ENCODE peak calls at places on chromosomes 1 and 21, in nine cellular contexts. One of them, this sample, is unnamed.

GRCh38 chr1:184387871-184388670 is 1.2 kb downstream of the C1orf21 start:
- DNase-seq in breast epithelium: peak; percentile 40
- DNase-seq in thyroid gland: peak; percentile 48
- DNase-seq in heart left ventricle: peak; percentile 54
- DNase-seq in esophagus squamous epithelium: no peak
- DNase-seq in sigmoid colon: peak; percentile 74
- DNase-seq in HCT116: no peak
- DNase-seq in stomach: peak; percentile 38
- DNase-seq in uterus: peak; percentile 58
- DNase-seq in this sample: peak; percentile 53

GRCh38 chr1:28887835-28888682 is 26.3 kb upstream of the EPB41 start:
- DNase-seq in breast epithelium: peak; percentile 19
- DNase-seq in thyroid gland: peak; percentile 83
- DNase-seq in heart left ventricle: peak; percentile 57
- DNase-seq in esophagus squamous epithelium: no peak
- DNase-seq in sigmoid colon: peak; percentile 67
- DNase-seq in HCT116: no peak
- DNase-seq in stomach: peak; percentile 44
- DNase-seq in uterus: peak; percentile 38
- DNase-seq in this sample: peak; percentile 57

GRCh38 chr1:50213505-50213904 is 104.8 kb downstream of the ELAVL4 start:
- DNase-seq in breast epithelium: no peak
- DNase-seq in thyroid gland: no peak
- DNase-seq in heart left ventricle: no peak
- DNase-seq in esophagus squamous epithelium: no peak
- DNase-seq in sigmoid colon: no peak
- DNase-seq in HCT116: no peak
- DNase-seq in stomach: no peak
- DNase-seq in uterus: no peak
- DNase-seq in this sample: no peak

GRCh38 chr1:34761776-34762307 is 2.3 kb downstream of the GJB4 start:
- DNase-seq in breast epithelium: no peak
- DNase-seq in thyroid gland: no peak
- DNase-seq in heart left ventricle: no peak
- DNase-seq in esophagus squamous epithelium: no peak
- DNase-seq in sigmoid colon: no peak
- DNase-seq in HCT116: no peak
- DNase-seq in stomach: no peak
- DNase-seq in uterus: no peak
- DNase-seq in this sample: no peak

GRCh38 chr1:29811247-29811646 is 574.9 kb downstream of the PTPRU start:
- DNase-seq in breast epithelium: no peak
- DNase-seq in thyroid gland: no peak
- DNase-seq in heart left ventricle: peak; percentile 9
- DNase-seq in esophagus squamous epithelium: no peak
- DNase-seq in sigmoid colon: no peak
- DNase-seq in HCT116: no peak
- DNase-seq in stomach: peak; percentile 14
- DNase-seq in uterus: no peak
- DNase-seq in this sample: no peak

GRCh38 chr1:161238039-161238473 is at the start of gene NR1I3:
- DNase-seq in breast epithelium: no peak
- DNase-seq in thyroid gland: no peak
- DNase-seq in heart left ventricle: no peak
- DNase-seq in esophagus squamous epithelium: no peak
- DNase-seq in sigmoid colon: no peak
- DNase-seq in HCT116: no peak
- DNase-seq in stomach: no peak
- DNase-seq in uterus: no peak
- DNase-seq in this sample: no peak

GRCh38 chr1:47474278-47475193 is 36.7 kb downstream of the FOXD2 start:
- DNase-seq in breast epithelium: no peak
- DNase-seq in thyroid gland: no peak
- DNase-seq in heart left ventricle: no peak
- DNase-seq in esophagus squamous epithelium: no peak
- DNase-seq in sigmoid colon: no peak
- DNase-seq in HCT116: no peak
- DNase-seq in stomach: no peak
- DNase-seq in uterus: no peak
- DNase-seq in this sample: no peak

GRCh38 chr1:9494936-9495758 is 44.1 kb upstream of the SLC25A33 start:
- DNase-seq in breast epithelium: no peak
- DNase-seq in thyroid gland: peak; percentile 48
- DNase-seq in heart left ventricle: peak; percentile 49
- DNase-seq in esophagus squamous epithelium: no peak
- DNase-seq in sigmoid colon: peak; percentile 76
- DNase-seq in HCT116: peak; percentile 38
- DNase-seq in stomach: peak; percentile 71
- DNase-seq in uterus: peak; percentile 25
- DNase-seq in this sample: peak; percentile 64

GRCh38 chr1:21100496-21100895 is 76.2 kb downstream of the EIF4G3 start:
- DNase-seq in breast epithelium: no peak
- DNase-seq in thyroid gland: no peak
- DNase-seq in heart left ventricle: no peak
- DNase-seq in esophagus squamous epithelium: no peak
- DNase-seq in sigmoid colon: no peak
- DNase-seq in HCT116: no peak
- DNase-seq in stomach: no peak
- DNase-seq in uterus: peak; percentile 17
- DNase-seq in this sample: no peak

GRCh38 chr1:208007319-208007937 is 96.5 kb upstream of the CD34 start:
- DNase-seq in breast epithelium: no peak
- DNase-seq in thyroid gland: no peak
- DNase-seq in heart left ventricle: no peak
- DNase-seq in esophagus squamous epithelium: no peak
- DNase-seq in sigmoid colon: no peak
- DNase-seq in HCT116: no peak
- DNase-seq in stomach: no peak
- DNase-seq in uterus: no peak
- DNase-seq in this sample: no peak

GRCh38 chr1:20216574-20216973 is 30.3 kb upstream of the PLA2G2C start:
- DNase-seq in breast epithelium: no peak
- DNase-seq in thyroid gland: no peak
- DNase-seq in heart left ventricle: no peak
- DNase-seq in esophagus squamous epithelium: no peak
- DNase-seq in sigmoid colon: no peak
- DNase-seq in HCT116: peak; percentile 18
- DNase-seq in stomach: no peak
- DNase-seq in uterus: no peak
- DNase-seq in this sample: no peak

GRCh38 chr1:93617670-93618488 is 63.8 kb downstream of the BCAR3 start:
- DNase-seq in breast epithelium: no peak
- DNase-seq in thyroid gland: no peak
- DNase-seq in heart left ventricle: no peak
- DNase-seq in esophagus squamous epithelium: no peak
- DNase-seq in sigmoid colon: peak; percentile 50
- DNase-seq in HCT116: no peak
- DNase-seq in stomach: peak; percentile 78
- DNase-seq in uterus: no peak
- DNase-seq in this sample: no peak

GRCh38 chr1:101371259-101371658 is 134.4 kb downstream of the S1PR1 start:
- DNase-seq in breast epithelium: no peak
- DNase-seq in thyroid gland: no peak
- DNase-seq in heart left ventricle: no peak
- DNase-seq in esophagus squamous epithelium: no peak
- DNase-seq in sigmoid colon: no peak
- DNase-seq in HCT116: peak; percentile 27
- DNase-seq in stomach: no peak
- DNase-seq in uterus: no peak
- DNase-seq in this sample: no peak

GRCh38 chr1:94265011-94265422 is 27.6 kb upstream of the ARHGAP29 start:
- DNase-seq in breast epithelium: no peak
- DNase-seq in thyroid gland: no peak
- DNase-seq in heart left ventricle: no peak
- DNase-seq in esophagus squamous epithelium: no peak
- DNase-seq in sigmoid colon: no peak
- DNase-seq in HCT116: no peak
- DNase-seq in stomach: peak; percentile 60
- DNase-seq in uterus: no peak
- DNase-seq in this sample: no peak

GRCh38 chr1:201648066-201648910 is 109.4 kb downstream of the NAV1 start:
- DNase-seq in breast epithelium: no peak
- DNase-seq in thyroid gland: peak; percentile 79
- DNase-seq in heart left ventricle: peak; percentile 77
- DNase-seq in esophagus squamous epithelium: no peak
- DNase-seq in sigmoid colon: peak; percentile 78
- DNase-seq in HCT116: no peak
- DNase-seq in stomach: peak; percentile 47
- DNase-seq in uterus: peak; percentile 56
- DNase-seq in this sample: peak; percentile 59
- TF ChIP-seq POLR2A in breast epithelium: no peak
- TF ChIP-seq POLR2A in thyroid gland: peak; percentile 57
- TF ChIP-seq POLR2A in heart left ventricle: no peak
- TF ChIP-seq POLR2A in esophagus squamous epithelium: no peak
- TF ChIP-seq POLR2A in sigmoid colon: no peak
- TF ChIP-seq POLR2A in HCT116: no peak
- TF ChIP-seq POLR2A in stomach: no peak
- TF ChIP-seq POLR2A in uterus: peak; percentile 18
- TF ChIP-seq POLR2A in this sample: no peak

GRCh38 chr21:41381731-41382130 is 19.9 kb downstream of the MX2 start:
- DNase-seq in breast epithelium: no peak
- DNase-seq in thyroid gland: no peak
- DNase-seq in heart left ventricle: no peak
- DNase-seq in esophagus squamous epithelium: no peak
- DNase-seq in sigmoid colon: no peak
- DNase-seq in HCT116: no peak
- DNase-seq in stomach: no peak
- DNase-seq in uterus: no peak
- DNase-seq in this sample: no peak

GRCh38 chr21:41377715-41378114 is 15.9 kb downstream of the MX2 start:
- DNase-seq in breast epithelium: no peak
- DNase-seq in thyroid gland: no peak
- DNase-seq in heart left ventricle: no peak
- DNase-seq in esophagus squamous epithelium: no peak
- DNase-seq in sigmoid colon: peak; percentile 46
- DNase-seq in HCT116: no peak
- DNase-seq in stomach: no peak
- DNase-seq in uterus: peak; percentile 10
- DNase-seq in this sample: no peak

GRCh38 chr21:41379901-41380300 is 18.1 kb downstream of the MX2 start:
- DNase-seq in breast epithelium: no peak
- DNase-seq in thyroid gland: no peak
- DNase-seq in heart left ventricle: no peak
- DNase-seq in esophagus squamous epithelium: no peak
- DNase-seq in sigmoid colon: no peak
- DNase-seq in HCT116: no peak
- DNase-seq in stomach: no peak
- DNase-seq in uterus: no peak
- DNase-seq in this sample: no peak

GRCh38 chr21:41375875-41376274 is 14.0 kb downstream of the MX2 start:
- DNase-seq in breast epithelium: no peak
- DNase-seq in thyroid gland: no peak
- DNase-seq in heart left ventricle: no peak
- DNase-seq in esophagus squamous epithelium: no peak
- DNase-seq in sigmoid colon: no peak
- DNase-seq in HCT116: no peak
- DNase-seq in stomach: no peak
- DNase-seq in uterus: no peak
- DNase-seq in this sample: no peak

GRCh38 chr21:41378849-41379248 is 17.0 kb downstream of the MX2 start:
- DNase-seq in breast epithelium: no peak
- DNase-seq in thyroid gland: no peak
- DNase-seq in heart left ventricle: no peak
- DNase-seq in esophagus squamous epithelium: no peak
- DNase-seq in sigmoid colon: no peak
- DNase-seq in HCT116: no peak
- DNase-seq in stomach: no peak
- DNase-seq in uterus: peak; percentile 9
- DNase-seq in this sample: no peak
- TF ChIP-seq CTCF in breast epithelium: no peak
- TF ChIP-seq CTCF in thyroid gland: no peak
- TF ChIP-seq CTCF in heart left ventricle: no peak
- TF ChIP-seq CTCF in esophagus squamous epithelium: no peak
- TF ChIP-seq CTCF in sigmoid colon: no peak
- TF ChIP-seq CTCF in HCT116: peak; percentile 29
- TF ChIP-seq CTCF in stomach: no peak
- TF ChIP-seq CTCF in uterus: no peak
- TF ChIP-seq CTCF in this sample: no peak

GRCh38 chr21:36245649-36246048 is 74.3 kb upstream of the MORC3 start:
- DNase-seq in breast epithelium: no peak
- DNase-seq in thyroid gland: no peak
- DNase-seq in heart left ventricle: no peak
- DNase-seq in esophagus squamous epithelium: no peak
- DNase-seq in sigmoid colon: no peak
- DNase-seq in HCT116: no peak
- DNase-seq in stomach: no peak
- DNase-seq in uterus: no peak
- DNase-seq in this sample: no peak

GRCh38 chr21:36249576-36250422 is 70.2 kb upstream of the MORC3 start:
- DNase-seq in breast epithelium: no peak
- DNase-seq in thyroid gland: no peak
- DNase-seq in heart left ventricle: no peak
- DNase-seq in esophagus squamous epithelium: no peak
- DNase-seq in sigmoid colon: no peak
- DNase-seq in HCT116: no peak
- DNase-seq in stomach: no peak
- DNase-seq in uterus: no peak
- DNase-seq in this sample: no peak

GRCh38 chr21:36245115-36245514 is 74.9 kb upstream of the MORC3 start:
- DNase-seq in breast epithelium: no peak
- DNase-seq in thyroid gland: no peak
- DNase-seq in heart left ventricle: no peak
- DNase-seq in esophagus squamous epithelium: no peak
- DNase-seq in sigmoid colon: no peak
- DNase-seq in HCT116: no peak
- DNase-seq in stomach: no peak
- DNase-seq in uterus: no peak
- DNase-seq in this sample: no peak

GRCh38 chr21:36246080-36246631 is 73.8 kb upstream of the MORC3 start:
- DNase-seq in breast epithelium: peak; percentile 28
- DNase-seq in thyroid gland: peak; percentile 77
- DNase-seq in heart left ventricle: no peak
- DNase-seq in esophagus squamous epithelium: no peak
- DNase-seq in sigmoid colon: no peak
- DNase-seq in HCT116: no peak
- DNase-seq in stomach: peak; percentile 79
- DNase-seq in uterus: no peak
- DNase-seq in this sample: no peak

DNA sequence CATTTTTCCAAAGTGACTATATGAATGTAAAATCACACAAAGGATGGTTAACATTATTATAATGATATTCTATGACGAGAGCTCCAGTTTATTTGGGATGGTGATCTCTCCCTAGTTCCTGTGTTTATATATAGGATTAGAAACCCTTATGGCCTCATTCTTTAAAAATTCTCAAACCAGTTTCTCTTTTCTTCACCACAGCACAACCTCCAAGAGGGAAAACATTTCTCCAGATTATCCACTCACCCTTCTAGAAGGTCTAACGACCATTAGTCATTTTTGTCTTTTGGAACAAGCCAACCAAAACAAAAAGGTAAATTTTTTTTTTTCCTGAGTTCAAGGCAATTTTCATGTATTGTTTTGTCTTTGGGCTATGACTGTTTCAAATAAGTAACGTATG is 72.7 kb upstream of the MORC3 start:
- DNase-seq in breast epithelium: no peak
- DNase-seq in thyroid gland: no peak
- DNase-seq in heart left ventricle: no peak
- DNase-seq in esophagus squamous epithelium: no peak
- DNase-seq in sigmoid colon: no peak
- DNase-seq in HCT116: no peak
- DNase-seq in stomach: no peak
- DNase-seq in uterus: no peak
- DNase-seq in this sample: no peak
- H3K36me3 ChIP-seq in breast epithelium: no peaks in the 10 kb centered on the region
- H3K36me3 ChIP-seq in thyroid gland: peaks cover 8% of the 10 kb centered on the region
- H3K36me3 ChIP-seq in heart left ventricle: no peaks in the 10 kb centered on the region
- H3K36me3 ChIP-seq in esophagus squamous epithelium: peaks cover 18% of the 10 kb centered on the region
- H3K36me3 ChIP-seq in sigmoid colon: peaks cover 27% of the 10 kb centered on the region
- H3K36me3 ChIP-seq in HCT116: peaks cover 2% of the 10 kb centered on the region
- H3K36me3 ChIP-seq in stomach: peaks cover 93% of the 10 kb centered on the region
- H3K36me3 ChIP-seq in uterus: no peaks in the 10 kb centered on the region
- H3K36me3 ChIP-seq in this sample: no peaks in the 10 kb centered on the region

GRCh38 chr1:206469933-206470691 is at the start of gene IKBKE:
- DNase-seq in breast epithelium: peak; percentile 45
- DNase-seq in thyroid gland: peak; percentile 67
- DNase-seq in heart left ventricle: peak; percentile 38
- DNase-seq in esophagus squamous epithelium: no peak
- DNase-seq in sigmoid colon: peak; percentile 82
- DNase-seq in HCT116: peak; percentile 23
- DNase-seq in stomach: peak; percentile 67
- DNase-seq in uterus: no peak
- DNase-seq in this sample: no peak
- TF ChIP-seq POLR2A in breast epithelium: no peak
- TF ChIP-seq POLR2A in thyroid gland: peak; percentile 50
- TF ChIP-seq POLR2A in heart left ventricle: no peak
- TF ChIP-seq POLR2A in esophagus squamous epithelium: no peak
- TF ChIP-seq POLR2A in sigmoid colon: no peak
- TF ChIP-seq POLR2A in HCT116: no peak
- TF ChIP-seq POLR2A in stomach: no peak
- TF ChIP-seq POLR2A in uterus: no peak
- TF ChIP-seq POLR2A in this sample: no peak